ENCODE peak calls at places on chromosomes 5 and 9, in eight cellular contexts. Q is choroid plexus epithelial cell; L is MV-4-11; E is T-helper 9 cell; Y is CD4-positive, CD25-positive, alpha-beta regulatory T cell; J is central memory CD4-positive, alpha-beta T cell; B is 8988T; W is Calu3. X is an unnamed sample.

GRCh38 chr5:150497274-150497988 is 10.5 kb upstream of the NDST1 start:
- DNase-seq in Q (peak), L (no peak), E (no peak), Y (no peak), J (no peak), B (peak), W (peak), X (no peak)

GRCh38 chr9:130227833-130228232 is 37.7 kb upstream of the HMCN2 start:
- DNase-seq in Q (no peak), L (no peak), E (no peak), Y (no peak), J (no peak), B (no peak), W (no peak), X (no peak)

GRCh38 chr5:133256276-133256675 is 204.5 kb downstream of the HSPA4 start:
- DNase-seq in Q (no peak), L (no peak), E (no peak), Y (no peak), J (no peak), B (no peak), W (no peak), X (no peak)

GRCh38 chr5:180364306-180364856 is 11.2 kb upstream of the GFPT2 start:
- DNase-seq in Q (no peak), L (peak), E (no peak), Y (no peak), J (no peak), B (no peak), W (no peak), X (no peak)

GRCh38 chr5:95857185-95857945 is 34.8 kb upstream of the GLRX start:
- DNase-seq in Q (peak), L (no peak), E (no peak), Y (no peak), J (no peak), B (no peak), W (no peak), X (no peak)

GRCh38 chr9:73348485-73348884 is 196.8 kb downstream of the ANXA1 start:
- DNase-seq in Q (peak), L (no peak), E (no peak), Y (no peak), J (no peak), B (no peak), W (no peak), X (no peak)

GRCh38 chr5:165497707-165498106 is 1992.3 kb downstream of the MAT2B start:
- DNase-seq in Q (peak), L (peak), E (no peak), Y (no peak), J (no peak), B (no peak), W (peak), X (no peak)

GRCh38 chr9:87551692-87552303 is 54.1 kb downstream of the DAPK1 start:
- DNase-seq in Q (no peak), L (no peak), E (no peak), Y (no peak), J (no peak), B (no peak), W (no peak), X (no peak)

GRCh38 chr9:97109194-97109811 is 70.4 kb upstream of the CTSV start:
- DNase-seq in Q (peak), L (peak), E (no peak), Y (no peak), J (peak), B (no peak), W (peak), X (no peak)

GRCh38 chr5:132259061-132259851 is 1.8 kb downstream of the PDLIM4 start:
- DNase-seq in Q (peak), L (no peak), E (no peak), Y (no peak), J (no peak), B (no peak), W (no peak), X (no peak)

GRCh38 chr5:16644301-16644889 is 27.6 kb upstream of the RETREG1 start:
- DNase-seq in Q (no peak), L (no peak), E (no peak), Y (no peak), J (no peak), B (no peak), W (no peak), X (peak)

GRCh38 chr5:119031905-119032304 is 39.0 kb upstream of the DMXL1 start:
- DNase-seq in Q (no peak), L (no peak), E (no peak), Y (no peak), J (no peak), B (no peak), W (no peak), X (no peak)

GRCh38 chr9:123964756-123965155 is 34.8 kb upstream of the DENND1A start:
- DNase-seq in Q (no peak), L (peak), E (no peak), Y (no peak), J (no peak), B (no peak), W (no peak), X (no peak)

GRCh38 chr5:126914813-126915436 is 115.4 kb downstream of the MARCHF3 start:
- DNase-seq in Q (no peak), L (no peak), E (no peak), Y (no peak), J (no peak), B (no peak), W (no peak), X (no peak)

GRCh38 chr5:172594867-172595466 is 46.1 kb upstream of the NEURL1B start:
- DNase-seq in Q (no peak), L (no peak), E (no peak), Y (no peak), J (no peak), B (no peak), W (no peak), X (no peak)

GRCh38 chr9:97601228-97601898 is 31.8 kb downstream of the TSTD2 start:
- DNase-seq in Q (no peak), L (no peak), E (no peak), Y (no peak), J (no peak), B (no peak), W (no peak), X (no peak)

GRCh38 chr9:31119882-31120481 is 1264.5 kb upstream of the ACO1 start:
- DNase-seq in Q (peak), L (peak), E (peak), Y (peak), J (peak), B (no peak), W (peak), X (peak)

X was measured in T-cell.